ENCODE peak calls at places on chromosomes 11 and 22, in ten cellular contexts. S, Y, E, N, R, Q, B, X, D and K are unnamed samples.

GRCh38 chr11:125251956-125252355 is 87.4 kb downstream of the PKNOX2 start:
- DNase-seq in S (no peak), Q (no peak), R (no peak), X (no peak), D (no peak), E (no peak), N (no peak), B (no peak), Y (no peak), K (no peak)

GRCh38 chr11:131877246-131877645 is 506.8 kb downstream of the NTM start:
- DNase-seq in D (no peak), N (no peak), Y (no peak), R (no peak), X (no peak), B (no peak), Q (no peak), S (no peak), E (no peak), K (no peak)

GRCh38 chr22:28008056-28008455 is 89.0 kb upstream of the PITPNB start:
- DNase-seq in E (no peak), R (no peak), B (no peak), D (no peak), X (no peak), Y (no peak), S (no peak), N (no peak), Q (no peak), K (no peak)

GRCh38 chr22:23410411-23410810 is 169.7 kb downstream of the IGLL1 start:
- DNase-seq in Y (no peak), X (no peak), N (no peak), R (no peak), B (no peak), Q (no peak), E (no peak), D (no peak), S (no peak), K (no peak)

GRCh38 chr11:95926714-95927113 is 2.8 kb upstream of the MTMR2 start:
- DNase-seq in Y (no peak), E (no peak), N (no peak), Q (no peak), D (no peak), B (no peak), R (no peak), X (no peak), S (no peak), K (no peak)

GRCh38 chr11:69496631-69497220 is 15.3 kb downstream of the LINC01488 start:
- DNase-seq in Q (no peak), N (no peak), S (no peak), B (no peak), E (no peak), X (no peak), D (no peak), Y (no peak), R (no peak), K (no peak)

GRCh38 chr11:118126082-118126838 is 26.4 kb downstream of the SCN4B start:
- DNase-seq in N (no peak), R (no peak), Q (no peak), B (no peak), D (no peak), Y (no peak), S (no peak), X (no peak), E (no peak), K (no peak)

GRCh38 chr22:27588273-27588672 is 213.3 kb downstream of the MN1 start:
- DNase-seq in N (no peak), Q (no peak), D (no peak), X (no peak), S (peak; percentile 74), B (no peak), Y (no peak), E (no peak), R (no peak), K (no peak)

GRCh38 chr22:36375071-36375980 is 12.4 kb downstream of the MYH9 start:
- DNase-seq in S (no peak), E (no peak), Q (no peak), B (no peak), Y (no peak), X (no peak), N (no peak), R (no peak), D (no peak), K (no peak)

GRCh38 chr11:134041791-134042696 is 26.8 kb upstream of the JAM3 start:
- DNase-seq in R (no peak), N (no peak), Y (no peak), X (no peak), S (no peak), Q (no peak), E (no peak), D (no peak), B (no peak), K (no peak)

GRCh38 chr11:3357994-3358676 is 20.8 kb downstream of the ZNF195 start:
- DNase-seq in N (no peak), R (no peak), B (no peak), X (no peak), E (no peak), S (no peak), Q (no peak), D (no peak), Y (no peak), K (no peak)
- H3K9me3 ChIP-seq in N (no peaks in the 10 kb centered on the region), R (peaks cover 7% of the 10 kb centered on the region), B (peaks cover 69% of the 10 kb centered on the region), X (peaks cover 58% of the 10 kb centered on the region), E (peaks cover 64% of the 10 kb centered on the region), S (no peaks in the 10 kb centered on the region), Q (peaks cover 10% of the 10 kb centered on the region), D (peaks cover 25% of the 10 kb centered on the region), Y (peaks cover 8% of the 10 kb centered on the region), K (peaks cover 49% of the 10 kb centered on the region)

GRCh38 chr22:47199261-47199948 is 437.0 kb downstream of the TBC1D22A start:
- DNase-seq in Y (no peak), Q (no peak), S (no peak), B (no peak), X (no peak), R (no peak), N (no peak), D (no peak), E (no peak), K (no peak)
- H3K9me3 ChIP-seq in Y (no peaks in the 10 kb centered on the region), Q (no peaks in the 10 kb centered on the region), S (no peaks in the 10 kb centered on the region), B (no peaks in the 10 kb centered on the region), X (no peaks in the 10 kb centered on the region), R (no peaks in the 10 kb centered on the region), N (no peaks in the 10 kb centered on the region), D (no peaks in the 10 kb centered on the region), E (no peaks in the 10 kb centered on the region), K (no peaks in the 10 kb centered on the region)

GRCh38 chr22:47420211-47420610 is 657.8 kb downstream of the TBC1D22A start:
- DNase-seq in E (no peak), Y (no peak), Q (no peak), S (no peak), N (no peak), D (no peak), X (no peak), B (no peak), R (no peak), K (no peak)
- H3K9me3 ChIP-seq in E (no peaks in the 10 kb centered on the region), Y (no peaks in the 10 kb centered on the region), Q (no peaks in the 10 kb centered on the region), S (no peaks in the 10 kb centered on the region), N (no peaks in the 10 kb centered on the region), D (no peaks in the 10 kb centered on the region), X (no peaks in the 10 kb centered on the region), B (no peaks in the 10 kb centered on the region), R (no peaks in the 10 kb centered on the region), K (no peaks in the 10 kb centered on the region)

GRCh38 chr22:48780597-48781277 is 1046.9 kb downstream of the BRD1 start:
- DNase-seq in Q (no peak), X (no peak), N (no peak), S (no peak), E (peak; percentile 6), R (no peak), Y (no peak), B (no peak), D (no peak), K (no peak)
- H3K9me3 ChIP-seq in Q (no peaks in the 10 kb centered on the region), X (no peaks in the 10 kb centered on the region), N (no peaks in the 10 kb centered on the region), S (no peaks in the 10 kb centered on the region), E (no peaks in the 10 kb centered on the region), R (no peaks in the 10 kb centered on the region), Y (peaks cover 8% of the 10 kb centered on the region), B (no peaks in the 10 kb centered on the region), D (no peaks in the 10 kb centered on the region), K (peaks cover 16% of the 10 kb centered on the region)

DNA sequence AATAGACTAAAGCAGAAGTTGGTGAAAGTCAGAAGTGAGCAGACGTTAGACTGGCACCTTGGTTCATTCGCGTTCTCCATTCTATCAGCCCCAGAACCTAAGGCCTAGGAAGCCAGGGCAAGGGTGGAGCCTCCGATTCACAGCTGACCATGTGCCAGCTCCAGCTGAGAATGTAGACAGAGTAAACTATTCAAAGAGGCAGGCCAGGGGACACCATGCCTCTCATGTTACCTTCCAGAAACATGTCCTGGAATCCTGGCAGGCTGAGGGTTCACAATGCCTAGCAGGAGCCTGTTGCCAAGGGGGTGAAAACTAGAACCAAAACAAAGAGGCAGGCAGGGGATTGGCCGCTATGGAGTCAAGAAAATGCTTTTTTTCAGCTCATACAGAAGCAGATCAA is 224.4 kb upstream of the POU2AF2 start:
- DNase-seq in X (no peak), R (no peak), B (no peak), S (no peak), E (no peak), Q (no peak), N (no peak), Y (no peak), D (no peak), K (no peak)
- H3K9me3 ChIP-seq in X (no peaks in the 10 kb centered on the region), R (no peaks in the 10 kb centered on the region), B (no peaks in the 10 kb centered on the region), S (no peaks in the 10 kb centered on the region), E (no peaks in the 10 kb centered on the region), Q (no peaks in the 10 kb centered on the region), N (no peaks in the 10 kb centered on the region), Y (no peaks in the 10 kb centered on the region), D (no peaks in the 10 kb centered on the region), K (no peaks in the 10 kb centered on the region)

GRCh38 chr22:20407829-20408228 is 13.9 kb downstream of the ZNF74 start:
- DNase-seq in N (no peak), B (no peak), Q (no peak), E (no peak), Y (no peak), S (no peak), R (no peak), X (no peak), D (no peak), K (no peak)
- H3K9me3 ChIP-seq in N (no peaks in the 10 kb centered on the region), B (no peaks in the 10 kb centered on the region), Q (no peaks in the 10 kb centered on the region), E (no peaks in the 10 kb centered on the region), Y (no peaks in the 10 kb centered on the region), S (no peaks in the 10 kb centered on the region), R (no peaks in the 10 kb centered on the region), X (no peaks in the 10 kb centered on the region), D (no peaks in the 10 kb centered on the region), K (no peaks in the 10 kb centered on the region)

GRCh38 chr11:63493127-63493526 is 2.2 kb upstream of the PLAAT5 start:
- DNase-seq in E (no peak), S (no peak), Q (no peak), Y (no peak), N (no peak), B (no peak), X (no peak), D (no peak), R (no peak), K (no peak)

GRCh38 chr11:63491614-63492372 is 826 bp upstream of the PLAAT5 start:
- DNase-seq in R (peak; percentile 96), D (no peak), Q (no peak), N (no peak), Y (no peak), S (no peak), B (no peak), E (no peak), X (no peak), K (no peak)

GRCh38 chr11:63490551-63491239 is at the start of gene PLAAT5:
- DNase-seq in S (no peak), X (no peak), B (no peak), Q (no peak), R (peak; percentile 81), N (peak; percentile 39), E (peak; percentile 31), Y (peak; percentile 20), D (no peak), K (no peak)

GRCh38 chr11:63491240-63491587 is 247 bp upstream of the PLAAT5 start:
- DNase-seq in R (no peak), X (no peak), D (no peak), Y (no peak), E (no peak), B (no peak), N (no peak), S (no peak), Q (no peak), K (no peak)

GRCh38 chr11:63492441-63492840 is 1.5 kb upstream of the PLAAT5 start:
- DNase-seq in Y (no peak), E (no peak), D (no peak), S (no peak), B (no peak), X (no peak), N (no peak), R (no peak), Q (no peak), K (no peak)
- H3K9me3 ChIP-seq in Y (no peaks in the 10 kb centered on the region), E (no peaks in the 10 kb centered on the region), D (no peaks in the 10 kb centered on the region), S (no peaks in the 10 kb centered on the region), B (no peaks in the 10 kb centered on the region), X (no peaks in the 10 kb centered on the region), N (no peaks in the 10 kb centered on the region), R (no peaks in the 10 kb centered on the region), Q (no peaks in the 10 kb centered on the region), K (no peaks in the 10 kb centered on the region)